ENCODE peak calls at places on chromosome 17, in nine cellular contexts. F is NCI-H1092 treated with DMSO at 0.1 percent for 48 hours, O is astrocyte, Q is posterior cingulate gyrus, H is T-helper 2 cell, Z is NCI-H187, N is RPMI7951, D is GM04504, Y is GDM1. I is an unnamed sample.

GRCh38 chr17:50604470-50604869 is 30.2 kb upstream of the ABCC3 start:
- DNase-seq in F (peak), O (peak), Q (no peak), H (no peak), Z (no peak), N (peak), D (no peak), Y (no peak), I (no peak)

GRCh38 chr17:18039535-18040286 is 503 bp downstream of the GID4 start:
- DNase-seq in F (peak), O (no peak), Q (peak), H (peak), Z (no peak), N (peak), D (no peak), Y (no peak), I (no peak)

GRCh38 chr17:72724375-72724774 is 368.1 kb downstream of the SLC39A11 start:
- DNase-seq in F (no peak), O (no peak), Q (no peak), H (no peak), Z (no peak), N (peak), D (no peak), Y (peak), I (no peak)

GRCh38 chr17:82299452-82299851 is 18.0 kb downstream of the CD7 start:
- DNase-seq in F (no peak), O (no peak), Q (no peak), H (no peak), Z (no peak), N (no peak), D (no peak), Y (no peak), I (no peak)

GRCh38 chr17:46266656-46267544 is 28.0 kb upstream of the LRRC37A start:
- DNase-seq in F (peak), O (peak), Q (peak), H (peak), Z (peak), N (peak), D (peak), Y (peak), I (no peak)

GRCh38 chr17:35175638-35176415 is 18.4 kb downstream of the SLC35G3 start:
- DNase-seq in F (no peak), O (no peak), Q (no peak), H (no peak), Z (no peak), N (no peak), D (no peak), Y (no peak), I (no peak)

GRCh38 chr17:8702996-8703395 is 41.6 kb downstream of the CCDC42 start:
- DNase-seq in F (no peak), O (no peak), Q (no peak), H (no peak), Z (no peak), N (no peak), D (no peak), Y (no peak), I (no peak)

GRCh38 chr17:49434821-49435581 is 20.3 kb upstream of the PHB1 start:
- DNase-seq in F (peak), O (peak), Q (peak), H (no peak), Z (peak), N (peak), D (no peak), Y (no peak), I (no peak)

GRCh38 chr17:62706598-62707424 is 79.3 kb downstream of the MRC2 start:
- DNase-seq in F (no peak), O (no peak), Q (no peak), H (no peak), Z (no peak), N (no peak), D (no peak), Y (no peak), I (no peak)

GRCh38 chr17:72538921-72539352 is 418.1 kb downstream of the SOX9 start:
- DNase-seq in F (no peak), O (no peak), Q (no peak), H (no peak), Z (no peak), N (no peak), D (no peak), Y (no peak), I (no peak)

GRCh38 chr17:3963214-3964201 is 729 bp downstream of the ATP2A3 start:
- DNase-seq in F (no peak), O (no peak), Q (no peak), H (peak), Z (no peak), N (no peak), D (no peak), Y (peak), I (no peak)

GRCh38 chr17:50768348-50768761 is 1.0 kb upstream of the ANKRD40CL start:
- DNase-seq in F (no peak), O (no peak), Q (no peak), H (no peak), Z (peak), N (no peak), D (no peak), Y (no peak), I (no peak)

GRCh38 chr17:62780273-62780672 is 27.8 kb downstream of the MARCHF10 start:
- DNase-seq in F (peak), O (no peak), Q (no peak), H (no peak), Z (peak), N (no peak), D (no peak), Y (no peak), I (no peak)

GRCh38 chr17:8072339-8072726 is 15.2 kb downstream of the ALOX12B start:
- DNase-seq in F (no peak), O (no peak), Q (no peak), H (no peak), Z (no peak), N (no peak), D (no peak), Y (no peak), I (no peak)

GRCh38 chr17:38454528-38454927 is 26.3 kb downstream of the ARHGAP23 start:
- DNase-seq in F (no peak), O (peak), Q (peak), H (no peak), Z (no peak), N (peak), D (peak), Y (no peak), I (no peak)

GRCh38 chr17:44266402-44267164 is 1.4 kb downstream of the SLC4A1 start:
- DNase-seq in F (no peak), O (no peak), Q (no peak), H (no peak), Z (no peak), N (no peak), D (no peak), Y (no peak), I (no peak)

GRCh38 chr17:75854111-75854748 is 905 bp downstream of the WBP2 start:
- DNase-seq in F (no peak), O (peak), Q (no peak), H (no peak), Z (no peak), N (peak), D (peak), Y (no peak), I (no peak)

GRCh38 chr17:4175921-4176802 is 33.2 kb downstream of the CYB5D2 start:
- DNase-seq in F (no peak), O (peak), Q (no peak), H (peak), Z (no peak), N (peak), D (no peak), Y (no peak), I (no peak)

GRCh38 chr17:21214777-21215541 is 998 bp upstream of the TMEM11 start:
- DNase-seq in F (peak), O (peak), Q (no peak), H (no peak), Z (no peak), N (no peak), D (no peak), Y (no peak), I (no peak)

GRCh38 chr17:28151001-28151400 is 108.5 kb downstream of the NLK start:
- DNase-seq in F (peak), O (no peak), Q (no peak), H (no peak), Z (no peak), N (peak), D (no peak), Y (no peak), I (no peak)

GRCh38 chr17:71759422-71760060 is 361.3 kb upstream of the SOX9 start:
- DNase-seq in F (no peak), O (peak), Q (no peak), H (no peak), Z (no peak), N (no peak), D (no peak), Y (no peak), I (no peak)

GRCh38 chr17:38885044-38885727 is 15.3 kb downstream of the LASP1 start:
- DNase-seq in F (no peak), O (no peak), Q (no peak), H (no peak), Z (no peak), N (no peak), D (no peak), Y (no peak), I (no peak)

GRCh38 chr17:63550816-63551639 is 751 bp downstream of the DCAF7 start:
- DNase-seq in F (peak), O (peak), Q (no peak), H (no peak), Z (no peak), N (peak), D (no peak), Y (no peak), I (no peak)

GRCh38 chr17:73072254-73072962 is 20.1 kb downstream of the SLC39A11 start:
- DNase-seq in F (no peak), O (peak), Q (no peak), H (no peak), Z (no peak), N (no peak), D (no peak), Y (peak), I (no peak)

GRCh38 chr17:81094224-81094743 is 59.3 kb downstream of the BAIAP2 start:
- DNase-seq in F (no peak), O (no peak), Q (no peak), H (no peak), Z (no peak), N (no peak), D (no peak), Y (no peak), I (no peak)

GRCh38 chr17:60604686-60605334 is 4.8 kb downstream of the PPM1D start:
- DNase-seq in F (no peak), O (peak), Q (no peak), H (no peak), Z (no peak), N (peak), D (no peak), Y (no peak), I (no peak)

GRCh38 chr17:76381633-76382304 is 2.6 kb upstream of the SPHK1 start:
- DNase-seq in F (no peak), O (no peak), Q (no peak), H (no peak), Z (no peak), N (no peak), D (no peak), Y (no peak), I (no peak)

GRCh38 chr17:7130626-7131467 is 16.2 kb upstream of the ASGR2 start:
- DNase-seq in F (no peak), O (no peak), Q (no peak), H (no peak), Z (no peak), N (no peak), D (no peak), Y (no peak), I (no peak)

GRCh38 chr17:50187403-50187735 is 14.1 kb downstream of the COL1A1 start:
- DNase-seq in F (no peak), O (no peak), Q (no peak), H (no peak), Z (no peak), N (peak), D (no peak), Y (no peak), I (no peak)

GRCh38 chr17:81221371-81221841 is 1.4 kb downstream of the CEP131 start:
- DNase-seq in F (no peak), O (no peak), Q (no peak), H (no peak), Z (no peak), N (no peak), D (no peak), Y (no peak), I (no peak)

GRCh38 chr17:56835259-56835575 is 1.3 kb downstream of the DGKE start:
- DNase-seq in F (no peak), O (no peak), Q (no peak), H (no peak), Z (no peak), N (no peak), D (no peak), Y (no peak), I (no peak)

GRCh38 chr17:33981713-33982601 is 273.1 kb upstream of the CCL2 start:
- DNase-seq in F (peak), O (no peak), Q (no peak), H (no peak), Z (peak), N (peak), D (no peak), Y (no peak), I (no peak)

GRCh38 chr17:43467981-43468541 is 15.7 kb upstream of the DHX8 start:
- DNase-seq in F (no peak), O (peak), Q (no peak), H (no peak), Z (no peak), N (peak), D (peak), Y (no peak), I (no peak)